ENCODE peak calls at places on chromosome 20, in nine cellular contexts. I, E, N, A, G, H, Y, P and L are unnamed samples.

GRCh38 chr20:58719258-58719657 is 26.7 kb downstream of the NPEPL1 start:
- DNase-seq in I (no peak), E (no peak), N (no peak), A (no peak), G (no peak), H (peak), Y (no peak), P (peak), L (no peak)

GRCh38 chr20:46261456-46262253 is 46.6 kb downstream of the CDH22 start:
- DNase-seq in I (no peak), E (no peak), N (no peak), A (no peak), G (no peak), H (no peak), Y (no peak), P (no peak), L (no peak)

GRCh38 chr20:1001981-1002681 is at the start of gene RSPO4:
- DNase-seq in I (no peak), E (no peak), N (no peak), A (no peak), G (no peak), H (no peak), Y (no peak), P (no peak), L (no peak)

GRCh38 chr20:62227977-62228958 is 8.2 kb upstream of the HRH3 start:
- DNase-seq in I (no peak), E (no peak), N (no peak), A (no peak), G (no peak), H (peak), Y (no peak), P (no peak), L (peak)

GRCh38 chr20:49993301-49993751 is 10.5 kb downstream of the SNAI1 start:
- DNase-seq in I (no peak), E (peak), N (no peak), A (peak), G (no peak), H (no peak), Y (no peak), P (no peak), L (no peak)

GRCh38 chr20:1702288-1702687 is 44.7 kb upstream of the SIRPG start:
- DNase-seq in I (no peak), E (peak), N (no peak), A (peak), G (no peak), H (no peak), Y (no peak), P (no peak), L (no peak)

GRCh38 chr20:59124326-59125029 is 39.1 kb upstream of the ZNF831 start:
- DNase-seq in I (no peak), E (no peak), N (no peak), A (no peak), G (no peak), H (no peak), Y (no peak), P (no peak), L (no peak)

GRCh38 chr20:51327251-51327841 is 215.2 kb downstream of the NFATC2 start:
- DNase-seq in I (peak), E (no peak), N (no peak), A (no peak), G (peak), H (no peak), Y (peak), P (no peak), L (no peak)

GRCh38 chr20:3193806-3194616 is 10.5 kb downstream of the DDRGK1 start:
- DNase-seq in I (no peak), E (no peak), N (no peak), A (no peak), G (no peak), H (no peak), Y (no peak), P (no peak), L (no peak)

GRCh38 chr20:46802696-46803445 is 91.8 kb upstream of the EYA2 start:
- DNase-seq in I (no peak), E (no peak), N (no peak), A (no peak), G (no peak), H (no peak), Y (no peak), P (no peak), L (no peak)

GRCh38 chr20:5030348-5031205 is 29.3 kb upstream of the SLC23A2 start:
- DNase-seq in I (no peak), E (no peak), N (no peak), A (no peak), G (no peak), H (no peak), Y (no peak), P (no peak), L (no peak)

GRCh38 chr20:5658897-5659296 is 91.3 kb upstream of the SHLD1 start:
- DNase-seq in I (peak), E (peak), N (no peak), A (peak), G (peak), H (peak), Y (peak), P (peak), L (peak)

GRCh38 chr20:63968928-63969760 is 586 bp downstream of the ZNF512B start:
- DNase-seq in I (no peak), E (no peak), N (no peak), A (peak), G (no peak), H (peak), Y (no peak), P (peak), L (peak)

GRCh38 chr20:50699688-50700087 is 8.3 kb upstream of the RIPOR3 start:
- DNase-seq in I (no peak), E (no peak), N (no peak), A (no peak), G (no peak), H (no peak), Y (no peak), P (no peak), L (no peak)

GRCh38 chr20:54058420-54059139 is 11.8 kb downstream of the BCAS1 start:
- DNase-seq in I (no peak), E (no peak), N (no peak), A (no peak), G (no peak), H (no peak), Y (no peak), P (no peak), L (no peak)

GRCh38 chr20:63313349-63314014 is 20.5 kb downstream of the COL20A1 start:
- DNase-seq in I (no peak), E (no peak), N (no peak), A (no peak), G (no peak), H (no peak), Y (no peak), P (no peak), L (no peak)

GRCh38 chr20:32285621-32286334 is 8.3 kb downstream of the KIF3B start:
- DNase-seq in I (no peak), E (no peak), N (no peak), A (no peak), G (peak), H (no peak), Y (no peak), P (peak), L (no peak)

GRCh38 chr20:51553897-51554504 is 11.5 kb upstream of the NFATC2 start:
- DNase-seq in I (no peak), E (no peak), N (no peak), A (no peak), G (peak), H (no peak), Y (peak), P (no peak), L (no peak)

GRCh38 chr20:50222568-50223320 is 32.1 kb downstream of the CEBPB start:
- DNase-seq in I (no peak), E (no peak), N (no peak), A (peak), G (no peak), H (no peak), Y (no peak), P (no peak), L (peak)

GRCh38 chr20:19787366-19787765 is 29.3 kb downstream of the RIN2 start:
- DNase-seq in I (no peak), E (no peak), N (no peak), A (no peak), G (no peak), H (no peak), Y (no peak), P (no peak), L (no peak)

GRCh38 chr20:14882157-14882556 is 544.7 kb upstream of the FLRT3 start:
- DNase-seq in I (no peak), E (no peak), N (no peak), A (no peak), G (no peak), H (no peak), Y (no peak), P (no peak), L (no peak)

GRCh38 chr20:47973519-47974233 is 188.4 kb upstream of the SULF2 start:
- DNase-seq in I (no peak), E (no peak), N (no peak), A (no peak), G (no peak), H (no peak), Y (peak), P (no peak), L (no peak)

GRCh38 chr20:7087803-7088202 is 320.3 kb downstream of the BMP2 start:
- DNase-seq in I (no peak), E (no peak), N (no peak), A (no peak), G (no peak), H (no peak), Y (no peak), P (no peak), L (no peak)

GRCh38 chr20:43102394-43102793 is 87.3 kb downstream of the PTPRT start:
- DNase-seq in I (no peak), E (no peak), N (no peak), A (no peak), G (no peak), H (no peak), Y (no peak), P (no peak), L (no peak)

GRCh38 chr20:22523499-22524392 is 60.6 kb downstream of the FOXA2 start:
- DNase-seq in I (no peak), E (no peak), N (no peak), A (no peak), G (no peak), H (peak), Y (no peak), P (no peak), L (peak)

GRCh38 chr20:39913274-39913673 is 775.8 kb downstream of the MAFB start:
- DNase-seq in I (no peak), E (no peak), N (no peak), A (no peak), G (no peak), H (no peak), Y (no peak), P (no peak), L (no peak)

GRCh38 chr20:15851576-15852075 is 721.6 kb downstream of the KIF16B start:
- DNase-seq in I (no peak), E (no peak), N (no peak), A (no peak), G (no peak), H (no peak), Y (no peak), P (no peak), L (no peak)

GRCh38 chr20:16459019-16459700 is 114.1 kb downstream of the KIF16B start:
- DNase-seq in I (peak), E (no peak), N (no peak), A (no peak), G (peak), H (no peak), Y (peak), P (no peak), L (peak)

GRCh38 chr20:4040283-4041179 is 25.2 kb upstream of the RNF24 start:
- DNase-seq in I (no peak), E (no peak), N (no peak), A (no peak), G (peak), H (peak), Y (peak), P (no peak), L (no peak)

GRCh38 chr20:51650685-51651134 is 108.2 kb upstream of the NFATC2 start:
- DNase-seq in I (no peak), E (peak), N (no peak), A (peak), G (peak), H (no peak), Y (peak), P (no peak), L (no peak)

GRCh38 chr20:63846128-63846771 is 15.0 kb upstream of the ABHD16B start:
- DNase-seq in I (no peak), E (peak), N (no peak), A (no peak), G (peak), H (no peak), Y (peak), P (no peak), L (peak)

GRCh38 chr20:20440473-20440872 is 72.6 kb downstream of the INSM1 start:
- DNase-seq in I (no peak), E (no peak), N (no peak), A (no peak), G (no peak), H (no peak), Y (no peak), P (no peak), L (no peak)

GRCh38 chr20:25082498-25082873 is 545 bp upstream of the VSX1 start:
- DNase-seq in I (no peak), E (no peak), N (no peak), A (no peak), G (no peak), H (no peak), Y (no peak), P (no peak), L (no peak)